ENCODE peak calls at places on chromosomes 7 and 10, in six cellular contexts. V is OCI-LY7; G is IMR-90; C is GM23338; U is DMS153; P is effector CD4-positive, alpha-beta T cell. O is an unnamed sample.

GRCh38 chr10:5198386-5198785 is 1.7 kb downstream of the AKR1C4 start:
- DNase-seq in V (no peak), G (peak; percentile 6), C (no peak), U (no peak), P (no peak), O (peak; percentile 43)

GRCh38 chr7:127792528-127793342 is 140.7 kb downstream of the SND1 start:
- DNase-seq in V (peak; percentile 30), G (no peak), C (peak; percentile 91), U (peak; percentile 5), P (no peak), O (peak; percentile 35)

GRCh38 chr10:51231754-51232153 is 157.5 kb downstream of the PRKG1 start:
- DNase-seq in V (no peak), G (no peak), C (no peak), U (no peak), P (no peak), O (peak; percentile 55)

GRCh38 chr10:44010873-44011602 is 362.4 kb upstream of the ZNF32 start:
- DNase-seq in V (peak; percentile 91), G (peak; percentile 12), C (no peak), U (no peak), P (no peak), O (no peak)

GRCh38 chr7:79770053-79770452 is 316.6 kb upstream of the MAGI2 start:
- DNase-seq in V (no peak), G (no peak), C (no peak), U (no peak), P (no peak), O (no peak)

GRCh38 chr10:50251309-50251850 is at the start of gene ASAH2:
- DNase-seq in V (no peak), G (no peak), C (no peak), U (no peak), P (no peak), O (no peak)

GRCh38 chr10:681670-682318 is 7.7 kb downstream of the DIP2C start:
- DNase-seq in V (no peak), G (peak; percentile 83), C (no peak), U (no peak), P (no peak), O (peak; percentile 30)

GRCh38 chr10:133109736-133110532 is 22.2 kb downstream of the ADGRA1 start:
- DNase-seq in V (no peak), G (no peak), C (no peak), U (no peak), P (no peak), O (no peak)

GRCh38 chr10:99364125-99364524 is 35.0 kb downstream of the CNNM1 start:
- DNase-seq in V (no peak), G (peak; percentile 79), C (no peak), U (no peak), P (no peak), O (peak; percentile 83)

GRCh38 chr7:121328508-121329459 is at the start of gene WNT16:
- DNase-seq in V (no peak), G (no peak), C (peak; percentile 90), U (no peak), P (no peak), O (peak; percentile 26)

GRCh38 chr7:94188350-94188749 is 184.2 kb upstream of the BET1 start:
- DNase-seq in V (no peak), G (no peak), C (no peak), U (no peak), P (no peak), O (peak; percentile 8)

GRCh38 chr7:116122972-116123595 is 87.3 kb upstream of the TES start:
- DNase-seq in V (peak; percentile 14), G (peak; percentile 66), C (peak; percentile 77), U (peak; percentile 5), P (no peak), O (peak; percentile 77)